ENCODE peak calls at places on chromosomes 1 and 21, in ten cellular contexts. J, X, C, U, Z, F, N, Q, T and Y are unnamed samples.

GRCh38 chr1:37134599-37134998 is 100.3 kb upstream of the GRIK3 start:
- ATAC-seq in J (no peak), X (no peak), C (no peak), U (no peak), Z (no peak), F (no peak), N (no peak), Q (no peak), T (no peak), Y (no peak)

GRCh38 chr1:35369922-35370671 is 101.6 kb downstream of the ZMYM4 start:
- ATAC-seq in J (no peak), X (no peak), C (no peak), U (peak), Z (no peak), F (no peak), N (peak), Q (no peak), T (peak), Y (no peak)

GRCh38 chr1:76425104-76425842 is 350.7 kb downstream of the ST6GALNAC3 start:
- ATAC-seq in J (peak), X (no peak), C (no peak), U (no peak), Z (no peak), F (no peak), N (peak), Q (no peak), T (no peak), Y (peak)

GRCh38 chr1:10045480-10046355 is 13.0 kb downstream of the UBE4B start:
- ATAC-seq in J (no peak), X (peak), C (no peak), U (peak), Z (peak), F (no peak), N (no peak), Q (peak), T (no peak), Y (peak)

GRCh38 chr1:157700711-157701110 is at the start of gene FCRL3:
- ATAC-seq in J (peak), X (no peak), C (peak), U (no peak), Z (no peak), F (no peak), N (no peak), Q (no peak), T (no peak), Y (no peak)

GRCh38 chr1:106254748-106255147 is 801.7 kb upstream of the PRMT6 start:
- ATAC-seq in J (no peak), X (no peak), C (no peak), U (no peak), Z (no peak), F (peak), N (no peak), Q (no peak), T (no peak), Y (no peak)

GRCh38 chr1:10677508-10678364 is 118.7 kb downstream of the CASZ1 start:
- ATAC-seq in J (no peak), X (no peak), C (no peak), U (no peak), Z (no peak), F (no peak), N (no peak), Q (no peak), T (peak), Y (no peak)

GRCh38 chr21:42865361-42866160 is 13.8 kb downstream of the WDR4 start:
- ATAC-seq in J (no peak), X (peak), C (no peak), U (peak), Z (no peak), F (no peak), N (no peak), Q (peak), T (peak), Y (no peak)

GRCh38 chr1:39110325-39110851 is 84.2 kb downstream of the NDUFS5 start:
- ATAC-seq in J (no peak), X (no peak), C (no peak), U (peak), Z (no peak), F (no peak), N (peak), Q (peak), T (peak), Y (peak)

GRCh38 chr1:228748431-228748830 is 13.2 kb downstream of the RHOU start:
- ATAC-seq in J (no peak), X (no peak), C (peak), U (no peak), Z (no peak), F (no peak), N (no peak), Q (no peak), T (no peak), Y (no peak)

GRCh38 chr21:26100573-26100972 is 70.0 kb downstream of the APP start:
- ATAC-seq in J (no peak), X (no peak), C (no peak), U (no peak), Z (no peak), F (no peak), N (no peak), Q (no peak), T (no peak), Y (no peak)

GRCh38 chr1:228465571-228466146 is 21.5 kb upstream of the RNF187 start:
- ATAC-seq in J (no peak), X (no peak), C (peak), U (no peak), Z (no peak), F (no peak), N (no peak), Q (no peak), T (peak), Y (no peak)

GRCh38 chr1:195908121-195908520 is 700.1 kb downstream of the KCNT2 start:
- ATAC-seq in J (no peak), X (no peak), C (no peak), U (no peak), Z (no peak), F (peak), N (no peak), Q (no peak), T (no peak), Y (peak)

GRCh38 chr1:239696317-239696716 is 309.9 kb downstream of the CHRM3 start:
- ATAC-seq in J (no peak), X (no peak), C (no peak), U (no peak), Z (no peak), F (no peak), N (no peak), Q (no peak), T (no peak), Y (no peak)

GRCh38 chr21:30194701-30195299 is 21.1 kb downstream of the CLDN8 start:
- ATAC-seq in J (no peak), X (no peak), C (no peak), U (no peak), Z (peak), F (peak), N (peak), Q (no peak), T (peak), Y (peak)

GRCh38 chr1:184283999-184284398 is 102.8 kb upstream of the C1orf21 start:
- ATAC-seq in J (no peak), X (no peak), C (no peak), U (peak), Z (no peak), F (no peak), N (no peak), Q (peak), T (peak), Y (no peak)

GRCh38 chr1:167373398-167373797 is 144.9 kb downstream of the CD247 start:
- ATAC-seq in J (no peak), X (no peak), C (no peak), U (peak), Z (no peak), F (no peak), N (no peak), Q (no peak), T (peak), Y (no peak)

GRCh38 chr1:110380667-110381283 is 10.1 kb downstream of the SLC16A4 start:
- ATAC-seq in J (peak), X (no peak), C (no peak), U (peak), Z (peak), F (no peak), N (no peak), Q (no peak), T (peak), Y (no peak)

GRCh38 chr1:178371999-178372398 is 124.8 kb downstream of the CLEC20A start:
- ATAC-seq in J (no peak), X (no peak), C (no peak), U (no peak), Z (peak), F (no peak), N (no peak), Q (no peak), T (no peak), Y (no peak)

GRCh38 chr1:106080608-106081325 is 975.7 kb upstream of the PRMT6 start:
- ATAC-seq in J (no peak), X (no peak), C (no peak), U (no peak), Z (no peak), F (no peak), N (no peak), Q (no peak), T (no peak), Y (no peak)